ENCODE peak calls at places on chromosomes 4 and X, in nine cellular contexts. W is foreskin fibroblast; Y is central memory CD4-positive, alpha-beta T cell; B is naive thymus-derived CD8-positive, alpha-beta T cell; Z is activated CD4-positive, alpha-beta T cell treated with anti-CD3 and anti-CD28 coated beads for 48 hours; I is M059J; C is A549; E is nucleus accumbens; X is NCI-H510A. M is an unnamed sample.

GRCh38 chrX:39757971-39758370 is 339.8 kb downstream of the BCOR start:
- DNase-seq in Z (no peak), B (no peak), X (no peak), W (peak), E (no peak), C (no peak), I (peak), Y (no peak), M (no peak)

GRCh38 chr4:12724520-12724919 is 759.6 kb downstream of the RAB28 start:
- DNase-seq in Z (no peak), C (no peak), B (no peak), X (no peak), Y (no peak), I (peak), E (no peak), W (peak), M (no peak)

GRCh38 chr4:75916091-75916661 is 13.9 kb upstream of the PPEF2 start:
- DNase-seq in B (peak), E (no peak), W (peak), C (peak), X (no peak), Y (peak), Z (peak), I (peak), M (no peak)

GRCh38 chr4:122052714-122053113 is 99.4 kb upstream of the BLTP1 start:
- DNase-seq in Y (no peak), W (no peak), Z (no peak), E (no peak), B (no peak), C (no peak), I (no peak), X (no peak), M (no peak)

GRCh38 chr4:119040711-119041185 is 94.9 kb upstream of the MYOZ2 start:
- DNase-seq in C (no peak), W (peak), E (no peak), Z (no peak), Y (no peak), X (no peak), I (peak), B (no peak), M (no peak)

GRCh38 chr4:5728451-5728850 is 17.4 kb downstream of the EVC start:
- DNase-seq in B (no peak), I (no peak), W (no peak), Z (no peak), E (no peak), Y (no peak), C (no peak), X (no peak), M (no peak)

GRCh38 chr4:186666252-186666651 is 57.4 kb downstream of the FAT1 start:
- DNase-seq in I (no peak), B (no peak), W (no peak), E (no peak), X (no peak), C (peak), Y (no peak), Z (no peak), M (no peak)

GRCh38 chr4:77268108-77268507 is 111.1 kb downstream of the CCNG2 start:
- DNase-seq in B (no peak), C (no peak), I (no peak), X (peak), Z (no peak), E (no peak), W (no peak), Y (no peak), M (peak)

GRCh38 chrX:55119712-55120111 is 30.9 kb downstream of the PAGE2 start:
- DNase-seq in C (no peak), B (no peak), I (peak), Z (no peak), Y (no peak), W (no peak), X (no peak), E (no peak), M (no peak)

M was measured in NCI-H187 treated with DMSO at 0.1 percent for 48 hours.